ENCODE peak calls at places on chromosomes 13 and 19, in seven cellular contexts. R is NCI-H774, T is right lobe of liver, V is SW480, X is fibroblast of pulmonary artery, Q is AG09319, N is colonic mucosa. K is an unnamed sample.

GRCh38 chr19:2949939-2950285 is 5.1 kb upstream of the ZNF77 start:
- DNase-seq in Q (no peak), T (peak), X (peak), R (no peak), N (no peak), V (no peak), K (no peak)

GRCh38 chr19:31261651-31262331 is 87.4 kb downstream of the TSHZ3 start:
- DNase-seq in T (no peak), N (peak), Q (no peak), X (peak), R (no peak), V (no peak), K (no peak)

GRCh38 chr13:40798380-40798779 is 9.0 kb downstream of the SLC25A15 start:
- DNase-seq in R (peak), V (no peak), T (no peak), N (no peak), X (no peak), Q (no peak), K (no peak)

GRCh38 chr13:44244288-44244687 is 129.3 kb upstream of the SERP2 start:
- DNase-seq in T (no peak), Q (no peak), V (peak), X (peak), N (no peak), R (no peak), K (peak)

GRCh38 chr19:35126624-35126959 is 8.3 kb downstream of the LGI4 start:
- DNase-seq in T (no peak), N (no peak), X (no peak), R (no peak), Q (no peak), V (no peak), K (no peak)

GRCh38 chr19:1747285-1748114 is 5.8 kb upstream of the ONECUT3 start:
- DNase-seq in V (peak), R (no peak), N (peak), Q (no peak), T (no peak), X (peak), K (peak)

GRCh38 chr19:4035582-4035981 is 28.0 kb downstream of the PIAS4 start:
- DNase-seq in X (no peak), N (no peak), T (no peak), R (no peak), Q (no peak), V (no peak), K (no peak)

GRCh38 chr19:49801966-49802661 is 11.0 kb downstream of the FUZ start:
- DNase-seq in N (peak), Q (peak), V (no peak), T (peak), R (peak), X (peak), K (peak)

GRCh38 chr19:50880241-50880640 is 7.0 kb downstream of the KLK2 start:
- DNase-seq in Q (no peak), T (no peak), V (no peak), N (no peak), X (no peak), R (no peak), K (no peak)

GRCh38 chr19:41431426-41432386 is 4.5 kb upstream of the B3GNT8 start:
- DNase-seq in Q (no peak), R (no peak), N (no peak), V (peak), T (peak), X (peak), K (peak)

GRCh38 chr19:6590458-6591319 is at the start of gene CD70:
- DNase-seq in Q (no peak), R (no peak), V (peak), T (no peak), X (no peak), N (no peak), K (no peak)

GRCh38 chr13:78228211-78228610 is 309.6 kb upstream of the EDNRB start:
- DNase-seq in R (no peak), N (no peak), T (no peak), X (peak), Q (no peak), V (no peak), K (no peak)

GRCh38 chr13:50420720-50421456 is 405.6 kb downstream of the KCNRG start:
- DNase-seq in V (no peak), X (no peak), R (no peak), T (no peak), Q (no peak), N (no peak), K (no peak)

GRCh38 chr19:33871605-33872004 is 74.9 kb downstream of the KCTD15 start:
- DNase-seq in R (no peak), T (no peak), V (no peak), N (no peak), X (no peak), Q (no peak), K (no peak)

K was measured in fibroblast of lung.